ENCODE peak calls at places on chromosomes 3 and 15, in seven cellular contexts. Z is transverse colon; X is psoas muscle; P is hepatocyte; V is astrocyte; L is CD4-positive, alpha-beta memory T cell; Q is lower lobe of right lung. C is an unnamed sample.

GRCh38 chr15:77546050-77546501 is 86.6 kb downstream of the LINGO1 start:
- DNase-seq in V (peak; percentile 84), L (no peak), Q (no peak), Z (no peak), P (peak; percentile 65), X (no peak), C (no peak)

GRCh38 chr15:38666865-38667264 is 102.3 kb upstream of the RASGRP1 start:
- DNase-seq in L (no peak), P (no peak), Z (no peak), X (no peak), V (no peak), Q (no peak), C (no peak)

GRCh38 chr15:68389936-68390790 is 41.8 kb downstream of the ITGA11 start:
- DNase-seq in Q (no peak), Z (no peak), X (no peak), P (no peak), V (peak; percentile 87), L (no peak), C (no peak)

GRCh38 chr3:29186982-29187718 is 93.7 kb upstream of the RBMS3 start:
- DNase-seq in V (peak; percentile 96), Z (no peak), P (no peak), L (no peak), Q (no peak), X (no peak), C (no peak)

GRCh38 chr15:56919708-56920637 is 1.5 kb downstream of the TCF12 start:
- DNase-seq in Q (peak; percentile 47), Z (peak; percentile 28), P (no peak), X (peak; percentile 69), V (peak; percentile 73), L (peak; percentile 14), C (peak; percentile 19)

GRCh38 chr15:67033012-67033411 is 32.4 kb upstream of the SMAD3 start:
- DNase-seq in X (no peak), L (peak; percentile 29), Q (no peak), P (no peak), Z (no peak), V (no peak), C (no peak)

GRCh38 chr3:52236424-52236886 is 2.5 kb downstream of the TWF2 start:
- DNase-seq in L (no peak), Q (peak; percentile 26), X (peak; percentile 71), Z (no peak), V (no peak), P (no peak), C (peak; percentile 20)

GRCh38 chr3:196617256-196617655 is 22.2 kb upstream of the NRROS start:
- DNase-seq in V (no peak), L (no peak), Q (no peak), Z (no peak), X (no peak), P (no peak), C (no peak)

GRCh38 chr3:147886889-147887288 is 477.7 kb downstream of the ZIC1 start:
- DNase-seq in X (no peak), Z (no peak), Q (no peak), L (no peak), V (no peak), P (no peak), C (no peak)

GRCh38 chr3:22308866-22309265 is 557.9 kb upstream of the ZNF385D start:
- DNase-seq in X (no peak), Z (no peak), Q (no peak), P (no peak), L (no peak), V (no peak), C (no peak)

GRCh38 chr15:89812126-89812846 is 2.4 kb downstream of the ANPEP start:
- DNase-seq in Z (peak; percentile 88), L (no peak), P (no peak), Q (peak; percentile 80), X (peak; percentile 78), V (no peak), C (peak; percentile 73)

GRCh38 chr15:85380860-85381535 is 595 bp downstream of the AKAP13 start:
- DNase-seq in Q (peak; percentile 75), L (peak; percentile 67), V (peak; percentile 3), P (peak; percentile 72), Z (peak; percentile 66), X (peak; percentile 71), C (peak; percentile 59)

GRCh38 chr15:71136159-71137137 is 21.2 kb downstream of the THSD4 start:
- DNase-seq in P (no peak), Z (no peak), Q (no peak), V (peak; percentile 83), L (no peak), X (no peak), C (no peak)

GRCh38 chr3:13525827-13526625 is 22.9 kb upstream of the FBLN2 start:
- DNase-seq in P (no peak), L (no peak), X (peak; percentile 65), Z (no peak), Q (no peak), V (no peak), C (peak; percentile 28)

GRCh38 chr3:105553851-105554250 is 187.1 kb downstream of the ALCAM start:
- DNase-seq in Z (no peak), V (peak; percentile 13), X (no peak), P (no peak), Q (no peak), L (no peak), C (no peak)

GRCh38 chr3:65030847-65031463 is 343.2 kb upstream of the ADAMTS9 start:
- DNase-seq in L (no peak), X (no peak), P (peak; percentile 32), V (peak; percentile 98), Q (no peak), Z (no peak), C (no peak)

GRCh38 chr3:29822051-29822450 is 541.2 kb downstream of the RBMS3 start:
- DNase-seq in P (no peak), Q (no peak), V (peak; percentile 76), X (no peak), Z (no peak), L (no peak), C (no peak)

DNA sequence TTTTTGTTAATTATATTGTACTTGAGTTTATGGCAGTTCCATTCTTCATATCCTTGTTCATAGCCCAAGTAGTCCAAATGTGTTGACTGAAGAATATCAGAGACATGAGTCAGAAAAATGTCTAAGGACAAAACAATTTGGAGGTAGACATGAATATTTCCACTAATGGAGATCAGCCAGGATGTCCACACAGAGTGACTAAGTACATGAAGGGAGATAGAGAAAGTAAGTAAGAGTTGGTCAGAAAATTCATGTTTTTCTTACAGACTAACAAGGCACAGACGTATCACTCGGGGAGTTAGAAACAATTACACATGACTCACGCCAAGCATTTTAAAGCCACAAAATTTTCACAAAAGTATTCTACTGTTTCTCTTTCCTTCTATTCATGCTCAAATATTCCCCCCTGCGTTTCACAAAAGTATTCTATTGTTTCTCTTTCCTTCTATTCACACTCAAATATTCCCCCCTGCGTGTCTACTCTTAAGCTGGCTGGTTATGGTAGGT is 648.9 kb upstream of the CCDC54 start:
- DNase-seq in P (no peak), X (no peak), V (peak; percentile 100), Z (no peak), L (no peak), Q (no peak), C (no peak)
- H3K4me1 ChIP-seq in P (peaks cover 5% of the 10 kb centered on the region), X (no peaks in the 10 kb centered on the region), V (peaks cover 31% of the 10 kb centered on the region), Z (no peaks in the 10 kb centered on the region), L (no peaks in the 10 kb centered on the region), Q (no peaks in the 10 kb centered on the region), C (no peaks in the 10 kb centered on the region)

GRCh38 chr3:153623834-153624233 is 461.8 kb downstream of the RAP2B start:
- DNase-seq in Q (no peak), Z (no peak), X (no peak), P (no peak), L (no peak), V (no peak), C (no peak)
- H3K4me3 ChIP-seq in Q (no peak overlapping the region), Z (no peak overlapping the region), X (no peak overlapping the region), P (no peak overlapping the region), L (no peak overlapping the region), V (no peak overlapping the region), C (no peak overlapping the region)

GRCh38 chr3:50163572-50163971 is 8.4 kb downstream of the SEMA3F start:
- DNase-seq in V (no peak), P (no peak), X (no peak), Q (no peak), L (no peak), Z (no peak), C (no peak)
- H3K4me1 ChIP-seq in V (peaks cover 58% of the 10 kb centered on the region), P (peaks cover 39% of the 10 kb centered on the region), X (peaks cover 62% of the 10 kb centered on the region), Q (peaks cover 96% of the 10 kb centered on the region), L (no peaks in the 10 kb centered on the region), Z (peaks cover 100% of the 10 kb centered on the region), C (peaks cover 100% of the 10 kb centered on the region)

GRCh38 chr15:45640610-45641009 is 5.8 kb downstream of the SQOR start:
- DNase-seq in P (peak; percentile 66), V (peak; percentile 88), L (no peak), Z (no peak), X (no peak), Q (no peak), C (no peak)
- H3K4me3 ChIP-seq in P (no peak overlapping the region), V (no peak overlapping the region), L (no peak overlapping the region), Z (no peak overlapping the region), X (no peak overlapping the region), Q (no peak overlapping the region), C (no peak overlapping the region)

GRCh38 chr3:111863942-111864341 is 4.9 kb downstream of the PHLDB2 start:
- DNase-seq in Z (no peak), Q (no peak), V (peak; percentile 65), L (no peak), P (no peak), X (no peak), C (no peak)

GRCh38 chr3:111862415-111862814 is 3.4 kb downstream of the PHLDB2 start:
- DNase-seq in Q (no peak), P (no peak), L (no peak), Z (no peak), X (no peak), V (no peak), C (no peak)

GRCh38 chr3:111867889-111868426 is 8.9 kb downstream of the PHLDB2 start:
- DNase-seq in X (no peak), V (no peak), Z (no peak), P (no peak), L (no peak), Q (no peak), C (no peak)

GRCh38 chr3:111862974-111863373 is 3.9 kb downstream of the PHLDB2 start:
- DNase-seq in L (no peak), Q (no peak), P (no peak), Z (no peak), X (no peak), V (no peak), C (no peak)

GRCh38 chr3:111864821-111865656 is 6.0 kb downstream of the PHLDB2 start:
- DNase-seq in X (no peak), L (no peak), Z (no peak), V (peak; percentile 99), P (peak; percentile 40), Q (no peak), C (no peak)
- H3K4me1 ChIP-seq in X (no peaks in the 10 kb centered on the region), L (peaks cover 11% of the 10 kb centered on the region), Z (peaks cover 48% of the 10 kb centered on the region), V (peaks cover 53% of the 10 kb centered on the region), P (peaks cover 27% of the 10 kb centered on the region), Q (peaks cover 42% of the 10 kb centered on the region), C (peaks cover 98% of the 10 kb centered on the region)

GRCh38 chr15:79896634-79897379 is at the start of gene MTHFS:
- DNase-seq in Z (peak; percentile 87), V (peak; percentile 59), X (peak; percentile 89), L (peak; percentile 87), P (peak; percentile 92), Q (peak; percentile 91), C (peak; percentile 81)
- H3K4me3 ChIP-seq in Z (peak within 1 kb of the TSS; percentile 51), V (peak within 1 kb of the TSS; percentile 70), X (peak within 1 kb of the TSS; percentile 86), L (peak within 1 kb of the TSS; percentile 74), P (peak within 1 kb of the TSS; percentile 62), Q (peak within 1 kb of the TSS; percentile 76), C (peak within 1 kb of the TSS; percentile 91)